ENCODE peak calls at places on chromosome 1, in ten cellular contexts. C is tibial nerve, J is NT2/D1, F is cardiac fibroblast, A is dorsolateral prefrontal cortex, H is astrocyte of the spinal cord, D is brain microvascular endothelial cell, Y is GM23248, R is AG04450, Z is hepatocyte. N is an unnamed sample.

GRCh38 chr1:201504799-201505504 is 2.0 kb downstream of the CSRP1 start:
- DNase-seq in C (no peak), J (no peak), F (no peak), A (no peak), H (no peak), D (no peak), Y (no peak), R (no peak), Z (peak; percentile 58), N (no peak)

GRCh38 chr1:119781434-119782210 is 12.9 kb upstream of the HMGCS2 start:
- DNase-seq in C (no peak), J (no peak), F (no peak), A (no peak), H (no peak), D (no peak), Y (no peak), R (no peak), Z (no peak), N (no peak)

GRCh38 chr1:6440198-6441126 is 15.9 kb downstream of the ESPN start:
- DNase-seq in C (no peak), J (no peak), F (peak; percentile 42), A (no peak), H (no peak), D (no peak), Y (peak; percentile 66), R (no peak), Z (peak; percentile 84), N (no peak)

GRCh38 chr1:28026329-28026728 is 62.1 kb downstream of the EYA3 start:
- DNase-seq in C (no peak), J (no peak), F (no peak), A (no peak), H (no peak), D (no peak), Y (no peak), R (no peak), Z (no peak), N (no peak)

GRCh38 chr1:27752372-27752771 is 20.6 kb upstream of the STX12 start:
- DNase-seq in C (no peak), J (no peak), F (no peak), A (no peak), H (no peak), D (no peak), Y (no peak), R (no peak), Z (no peak), N (no peak)

GRCh38 chr1:236024655-236025054 is 40.2 kb downstream of the NID1 start:
- DNase-seq in C (no peak), J (no peak), F (no peak), A (no peak), H (no peak), D (no peak), Y (no peak), R (no peak), Z (no peak), N (no peak)

GRCh38 chr1:109304221-109304915 is 2.4 kb downstream of the MYBPHL start:
- DNase-seq in C (peak; percentile 36), J (no peak), F (no peak), A (peak; percentile 93), H (no peak), D (no peak), Y (no peak), R (no peak), Z (no peak), N (no peak)

GRCh38 chr1:163056832-163057231 is 12.3 kb upstream of the RGS4 start:
- DNase-seq in C (no peak), J (no peak), F (peak; percentile 71), A (no peak), H (peak; percentile 53), D (no peak), Y (peak; percentile 75), R (no peak), Z (no peak), N (no peak)

GRCh38 chr1:203307690-203308126 is 2.4 kb downstream of the BTG2 start:
- DNase-seq in C (no peak), J (no peak), F (no peak), A (no peak), H (no peak), D (no peak), Y (no peak), R (no peak), Z (no peak), N (no peak)

GRCh38 chr1:203306089-203306969 is 1.0 kb downstream of the BTG2 start:
- DNase-seq in C (peak; percentile 92), J (no peak), F (peak; percentile 83), A (peak; percentile 78), H (peak; percentile 79), D (peak; percentile 40), Y (peak; percentile 70), R (no peak), Z (peak; percentile 78), N (peak; percentile 55)

GRCh38 chr1:203309115-203309429 is 3.8 kb downstream of the BTG2 start:
- DNase-seq in C (no peak), J (no peak), F (no peak), A (no peak), H (no peak), D (no peak), Y (no peak), R (no peak), Z (no peak), N (no peak)

GRCh38 chr1:203306970-203307541 is 1.7 kb downstream of the BTG2 start:
- DNase-seq in C (no peak), J (no peak), F (no peak), A (peak; percentile 50), H (peak; percentile 24), D (no peak), Y (no peak), R (no peak), Z (peak; percentile 36), N (no peak)

DNA sequence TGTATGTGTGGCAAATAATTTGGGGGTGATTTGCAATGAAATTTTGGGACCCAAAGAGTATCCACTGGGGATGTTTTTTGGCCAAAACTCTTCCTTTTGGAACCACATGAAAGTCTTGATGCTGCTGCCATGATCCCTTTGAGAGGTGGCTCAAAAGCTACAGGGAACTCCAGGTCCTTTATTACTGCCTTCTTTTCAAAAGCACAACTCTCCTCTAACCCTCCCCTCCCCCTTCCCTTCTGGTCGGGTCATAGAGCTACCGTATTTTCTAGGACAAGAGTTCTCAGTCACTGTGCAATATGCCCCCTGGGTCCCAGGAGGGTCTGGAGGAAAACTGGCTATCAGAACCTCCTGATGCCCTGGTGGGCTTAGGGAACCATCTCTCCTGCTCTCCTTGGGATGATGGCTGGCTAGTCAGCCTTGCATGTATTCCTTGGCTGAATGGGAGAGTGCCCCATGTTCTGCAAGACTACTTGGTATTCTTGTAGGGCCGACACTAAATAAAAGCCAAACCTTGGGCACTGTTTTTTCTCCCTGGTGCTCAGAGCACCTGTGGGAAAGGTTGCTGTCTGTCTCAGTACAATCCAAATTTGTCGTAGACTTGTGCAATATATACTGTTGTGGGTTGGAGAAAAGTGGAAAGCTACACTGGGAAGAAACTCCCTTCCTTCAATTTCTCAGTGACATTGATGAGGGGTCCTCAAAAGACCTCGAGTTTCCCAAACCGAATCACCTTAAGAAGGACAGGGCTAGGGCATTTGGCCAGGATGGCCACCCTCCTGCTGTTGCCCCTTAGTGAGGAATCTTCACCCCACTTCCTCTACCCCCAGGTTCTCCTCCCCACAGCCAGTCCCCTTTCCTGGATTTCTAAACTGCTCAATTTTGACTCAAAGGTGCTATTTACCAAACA is 3.1 kb downstream of the BTG2 start:
- DNase-seq in C (no peak), J (no peak), F (no peak), A (no peak), H (no peak), D (no peak), Y (no peak), R (no peak), Z (peak; percentile 28), N (no peak)
- H3K4me3 ChIP-seq in C (peak overlapping the region; percentile 91), J (peak overlapping the region; percentile 2), F (peak overlapping the region; percentile 95), A (peak overlapping the region; percentile 99), H (no peak overlapping the region), D (no peak overlapping the region), Y (no peak overlapping the region), R (peak overlapping the region; percentile 87), Z (peak overlapping the region; percentile 99), N (peak overlapping the region; percentile 12)

GRCh38 chr1:234212764-234213406 is 160.4 kb upstream of the COA6 start:
- DNase-seq in C (no peak), J (peak; percentile 66), F (peak; percentile 28), A (no peak), H (peak; percentile 52), D (no peak), Y (peak; percentile 53), R (no peak), Z (peak; percentile 56), N (no peak)

GRCh38 chr1:234214129-234214910 is 158.9 kb upstream of the COA6 start:
- DNase-seq in C (no peak), J (peak; percentile 28), F (no peak), A (peak; percentile 69), H (peak; percentile 24), D (no peak), Y (peak; percentile 63), R (no peak), Z (peak; percentile 63), N (no peak)

GRCh38 chr1:234216116-234216703 is 157.0 kb upstream of the COA6 start:
- DNase-seq in C (no peak), J (no peak), F (no peak), A (no peak), H (no peak), D (no peak), Y (no peak), R (no peak), Z (no peak), N (no peak)

GRCh38 chr1:234214911-234215892 is 158.1 kb upstream of the COA6 start:
- DNase-seq in C (no peak), J (no peak), F (no peak), A (no peak), H (no peak), D (no peak), Y (no peak), R (no peak), Z (peak; percentile 44), N (no peak)

DNA sequence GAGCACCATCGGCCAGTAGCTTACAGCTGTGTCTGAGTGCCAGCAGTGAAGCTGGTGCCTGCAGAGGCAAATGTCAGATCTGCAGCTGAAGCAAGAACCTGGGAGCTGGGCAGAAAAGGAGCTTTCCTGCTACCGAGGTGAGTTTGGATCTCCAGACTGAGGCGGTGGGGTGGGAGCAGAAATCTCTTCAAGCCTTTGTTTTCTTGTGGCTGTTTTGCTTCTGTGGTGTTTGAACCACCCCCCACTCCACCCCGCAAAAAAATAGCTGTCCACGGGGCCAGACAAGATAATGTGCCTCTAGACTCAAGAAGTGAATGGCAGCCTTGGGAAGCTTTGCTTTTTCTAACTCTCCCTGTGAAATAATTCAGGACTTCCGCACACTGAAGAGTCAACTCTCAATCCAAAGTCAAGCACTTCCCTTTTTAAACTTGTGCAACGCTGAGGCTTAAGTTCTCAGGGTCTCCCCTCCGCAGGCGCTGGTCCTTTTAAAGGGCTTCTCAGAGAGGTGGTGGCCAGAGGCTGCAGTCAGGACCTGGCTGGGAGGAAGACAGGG is 159.6 kb upstream of the COA6 start:
- DNase-seq in C (no peak), J (peak; percentile 32), F (no peak), A (no peak), H (no peak), D (no peak), Y (peak; percentile 28), R (no peak), Z (no peak), N (no peak)
- H3K4me3 ChIP-seq in C (peak overlapping the region; percentile 52), J (peak overlapping the region; percentile 67), F (peak overlapping the region; percentile 2), A (peak overlapping the region; percentile 77), H (peak overlapping the region; percentile 33), D (peak overlapping the region; percentile 35), Y (peak overlapping the region; percentile 64), R (no peak overlapping the region), Z (peak overlapping the region; percentile 58), N (peak overlapping the region; percentile 53)

GRCh38 chr1:101356013-101356412 is 119.2 kb downstream of the S1PR1 start:
- DNase-seq in C (no peak), J (no peak), F (no peak), A (no peak), H (no peak), D (no peak), Y (no peak), R (no peak), Z (no peak), N (no peak)
- H3K4me3 ChIP-seq in C (no peak overlapping the region), J (no peak overlapping the region), F (no peak overlapping the region), A (no peak overlapping the region), H (no peak overlapping the region), D (no peak overlapping the region), Y (no peak overlapping the region), R (no peak overlapping the region), Z (no peak overlapping the region), N (no peak overlapping the region)

GRCh38 chr1:3881191-3881475 is 18.9 kb downstream of the C1orf174 start:
- DNase-seq in C (no peak), J (no peak), F (no peak), A (no peak), H (no peak), D (no peak), Y (no peak), R (no peak), Z (no peak), N (no peak)

GRCh38 chr1:3879099-3879498 is 21.0 kb downstream of the C1orf174 start:
- DNase-seq in C (no peak), J (no peak), F (no peak), A (no peak), H (no peak), D (no peak), Y (no peak), R (no peak), Z (no peak), N (no peak)

GRCh38 chr1:3883194-3883920 is 16.7 kb downstream of the C1orf174 start:
- DNase-seq in C (no peak), J (no peak), F (no peak), A (no peak), H (no peak), D (no peak), Y (no peak), R (no peak), Z (no peak), N (no peak)

GRCh38 chr1:3879787-3880428 is 20.2 kb downstream of the C1orf174 start:
- DNase-seq in C (no peak), J (no peak), F (no peak), A (no peak), H (no peak), D (no peak), Y (no peak), R (no peak), Z (no peak), N (no peak)

DNA sequence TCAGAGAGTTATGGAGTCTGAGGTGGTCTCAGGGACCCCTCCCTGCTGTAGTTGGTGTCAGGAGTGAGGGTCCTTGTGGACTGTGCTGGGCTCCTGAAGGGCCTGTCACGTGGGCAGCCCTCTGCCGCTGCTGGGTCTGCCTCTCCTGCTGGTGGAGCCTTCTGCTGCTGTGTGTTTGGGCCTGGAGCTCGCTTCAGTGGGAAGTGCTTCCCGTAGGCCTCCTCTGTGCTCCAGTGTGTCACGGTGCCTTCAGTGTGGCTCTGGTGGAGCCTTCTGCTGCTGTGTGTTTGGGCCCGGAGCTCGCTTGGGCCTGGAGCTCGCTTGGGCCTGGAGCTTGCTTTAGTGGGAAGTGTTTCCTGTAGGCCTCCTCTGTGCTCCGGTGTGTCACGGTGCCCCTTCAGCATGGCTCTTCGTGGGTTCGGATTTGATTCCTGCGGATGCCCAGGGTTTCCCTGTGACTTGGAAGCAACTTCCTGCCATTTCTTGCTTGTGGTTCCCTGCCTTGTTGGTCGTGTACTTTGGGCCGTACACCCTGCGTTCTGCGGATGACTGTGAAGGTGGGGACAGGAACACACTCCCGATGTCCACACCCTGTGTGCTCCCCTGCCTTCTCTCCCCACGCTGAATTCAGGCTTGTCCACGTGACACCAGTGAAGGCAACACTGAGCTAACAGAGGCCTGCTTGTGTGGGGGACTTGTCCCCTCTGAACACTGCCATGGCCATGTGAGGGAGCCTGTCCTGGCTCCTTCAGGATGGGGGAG is 19.5 kb downstream of the C1orf174 start:
- DNase-seq in C (no peak), J (no peak), F (no peak), A (no peak), H (no peak), D (no peak), Y (no peak), R (no peak), Z (no peak), N (no peak)
- H3K4me3 ChIP-seq in C (no peak overlapping the region), J (no peak overlapping the region), F (no peak overlapping the region), A (no peak overlapping the region), H (no peak overlapping the region), D (no peak overlapping the region), Y (no peak overlapping the region), R (no peak overlapping the region), Z (no peak overlapping the region), N (no peak overlapping the region)